ENCODE peak calls at places on chromosomes 2 and 18, in eight cellular contexts. Z, I, C, Y, S, J, V and F are unnamed samples.

GRCh38 chr2:234823877-234824376 is 127.9 kb upstream of the SH3BP4 start:
- DNase-seq in Z (no peak), I (no peak), C (peak; percentile 93), Y (peak; percentile 53), S (no peak), J (peak; percentile 98), V (no peak), F (peak; percentile 96)

GRCh38 chr2:145488571-145488970 is 968.7 kb upstream of the ZEB2 start:
- DNase-seq in Z (no peak), I (no peak), C (no peak), Y (peak; percentile 55), S (no peak), J (no peak), V (no peak), F (no peak)

GRCh38 chr2:162184362-162184761 is 32.3 kb upstream of the GCG start:
- DNase-seq in Z (no peak), I (no peak), C (no peak), Y (peak; percentile 29), S (no peak), J (no peak), V (no peak), F (no peak)

GRCh38 chr18:24878289-24878688 is 417.9 kb downstream of the HRH4 start:
- DNase-seq in Z (no peak), I (no peak), C (peak; percentile 59), Y (peak; percentile 18), S (no peak), J (peak; percentile 69), V (peak; percentile 65), F (peak; percentile 41)

GRCh38 chr2:212892193-212892592 is 259.2 kb downstream of the IKZF2 start:
- DNase-seq in Z (no peak), I (no peak), C (peak; percentile 55), Y (peak; percentile 85), S (no peak), J (peak; percentile 63), V (peak; percentile 50), F (peak; percentile 11)

GRCh38 chr2:240435955-240436625 is 627 bp downstream of the GPC1 start:
- DNase-seq in Z (peak; percentile 81), I (no peak), C (peak; percentile 63), Y (peak; percentile 23), S (no peak), J (peak; percentile 61), V (peak; percentile 12), F (no peak)

GRCh38 chr2:163625632-163626031 is 110.2 kb downstream of the FIGN start:
- DNase-seq in Z (no peak), I (no peak), C (no peak), Y (no peak), S (no peak), J (no peak), V (no peak), F (no peak)

GRCh38 chr2:209917154-209917771 is 85.2 kb upstream of the RPE start:
- DNase-seq in Z (no peak), I (no peak), C (no peak), Y (no peak), S (no peak), J (peak; percentile 4), V (no peak), F (no peak)

GRCh38 chr18:48356909-48357631 is 52.1 kb downstream of the ZBTB7C start:
- DNase-seq in Z (no peak), I (no peak), C (no peak), Y (no peak), S (no peak), J (no peak), V (no peak), F (no peak)

GRCh38 chr2:27855476-27855875 is 34.7 kb downstream of the RBKS start:
- DNase-seq in Z (no peak), I (no peak), C (peak; percentile 50), Y (peak; percentile 18), S (no peak), J (peak; percentile 88), V (no peak), F (no peak)

GRCh38 chr2:142178604-142179003 is 47.8 kb upstream of the LRP1B start:
- DNase-seq in Z (no peak), I (no peak), C (no peak), Y (no peak), S (no peak), J (no peak), V (no peak), F (no peak)

GRCh38 chr18:37663446-37663845 is 97.8 kb upstream of the CELF4 start:
- DNase-seq in Z (no peak), I (no peak), C (no peak), Y (no peak), S (no peak), J (no peak), V (no peak), F (no peak)

GRCh38 chr2:98608962-98609604 is 694 bp downstream of the UNC50 start:
- DNase-seq in Z (no peak), I (peak; percentile 54), C (peak; percentile 64), Y (peak; percentile 5), S (peak; percentile 50), J (peak; percentile 78), V (no peak), F (no peak)

GRCh38 chr18:6992761-6993160 is 124.8 kb downstream of the LAMA1 start:
- DNase-seq in Z (no peak), I (no peak), C (no peak), Y (no peak), S (no peak), J (no peak), V (no peak), F (no peak)

GRCh38 chr18:64679121-64679520 is 530.2 kb upstream of the LINC00305 start:
- DNase-seq in Z (no peak), I (no peak), C (no peak), Y (no peak), S (no peak), J (no peak), V (no peak), F (no peak)